ENCODE peak calls at places on chromosomes 6 and 20, in five cellular contexts. E is mammary epithelial cell, Q is skeletal muscle cell, U is Kasumi-1, C is RWPE1. O is an unnamed sample.

GRCh38 chr20:36483919-36484808 is 57.2 kb upstream of the MYL9 start:
- DNase-seq in E (peak), Q (no peak), U (no peak), C (no peak), O (no peak)

GRCh38 chr20:24339179-24339578 is 130.2 kb upstream of the SYNDIG1 start:
- DNase-seq in E (peak), Q (no peak), U (no peak), C (peak), O (no peak)

GRCh38 chr6:3140201-3140600 is 17.1 kb downstream of the TUBB2A start:
- DNase-seq in E (no peak), Q (no peak), U (no peak), C (no peak), O (no peak)

GRCh38 chr6:4059115-4059777 is 19.7 kb downstream of the FAM217A start:
- DNase-seq in E (peak), Q (peak), U (peak), C (peak), O (peak)

GRCh38 chr6:106134087-106134770 is 48.1 kb downstream of the PRDM1 start:
- DNase-seq in E (peak), Q (no peak), U (no peak), C (peak), O (no peak)

GRCh38 chr20:43009497-43009896 is 180.2 kb downstream of the PTPRT start:
- DNase-seq in E (no peak), Q (no peak), U (no peak), C (no peak), O (no peak)

GRCh38 chr6:31383149-31383548 is 20.2 kb upstream of the MICA start:
- DNase-seq in E (peak), Q (no peak), U (no peak), C (peak), O (no peak)

GRCh38 chr6:139133272-139133671 is 1.6 kb upstream of the HECA start:
- DNase-seq in E (no peak), Q (no peak), U (no peak), C (no peak), O (no peak)

GRCh38 chr6:117440558-117441525 is 15.1 kb upstream of the ROS1 start:
- DNase-seq in E (peak), Q (peak), U (no peak), C (peak), O (no peak)

GRCh38 chr20:49740807-49741206 is 27.1 kb upstream of the B4GALT5 start:
- DNase-seq in E (no peak), Q (no peak), U (no peak), C (no peak), O (no peak)

GRCh38 chr20:63042448-63043071 is 35.8 kb upstream of the BHLHE23 start:
- DNase-seq in E (no peak), Q (no peak), U (no peak), C (no peak), O (no peak)

GRCh38 chr6:37517411-37517812 is 17.7 kb upstream of the CCDC167 start:
- DNase-seq in E (no peak), Q (no peak), U (no peak), C (no peak), O (no peak)

GRCh38 chr6:84967389-84967788 is 203.0 kb upstream of the TBX18 start:
- DNase-seq in E (peak), Q (no peak), U (peak), C (peak), O (no peak)

GRCh38 chr6:33213166-33213988 is 5.1 kb downstream of the RING1 start:
- DNase-seq in E (no peak), Q (no peak), U (peak), C (no peak), O (no peak)

GRCh38 chr6:33702345-33702977 is 9.0 kb downstream of the UQCC2 start:
- DNase-seq in E (peak), Q (no peak), U (peak), C (no peak), O (no peak)

GRCh38 chr20:46114449-46114848 is 3.7 kb upstream of the CD40 start:
- DNase-seq in E (no peak), Q (no peak), U (no peak), C (no peak), O (no peak)

GRCh38 chr6:72913797-72914196 is 291.9 kb downstream of the KCNQ5 start:
- DNase-seq in E (peak), Q (no peak), U (no peak), C (no peak), O (no peak)

GRCh38 chr20:63509088-63509564 is 10.2 kb upstream of the EEF1A2 start:
- DNase-seq in E (no peak), Q (no peak), U (no peak), C (no peak), O (no peak)

GRCh38 chr6:51619042-51619799 is 468.2 kb downstream of the PKHD1 start:
- DNase-seq in E (no peak), Q (no peak), U (no peak), C (no peak), O (no peak)

GRCh38 chr6:148799647-148800046 is 52.8 kb downstream of the UST start:
- DNase-seq in E (no peak), Q (no peak), U (no peak), C (no peak), O (no peak)

GRCh38 chr20:43824699-43825402 is 89.8 kb upstream of the TOX2 start:
- DNase-seq in E (peak), Q (no peak), U (no peak), C (no peak), O (peak)

GRCh38 chr6:123520208-123520607 is 116.5 kb downstream of the TRDN start:
- DNase-seq in E (no peak), Q (no peak), U (no peak), C (no peak), O (no peak)

GRCh38 chr20:4025679-4026078 is 10.3 kb upstream of the RNF24 start:
- DNase-seq in E (no peak), Q (no peak), U (no peak), C (no peak), O (no peak)

GRCh38 chr20:3041818-3042504 is 1.5 kb upstream of the GNRH2 start:
- DNase-seq in E (no peak), Q (no peak), U (no peak), C (no peak), O (no peak)

GRCh38 chr6:13307508-13307995 is 20.8 kb downstream of the TBC1D7 start:
- DNase-seq in E (peak), Q (no peak), U (no peak), C (peak), O (no peak)

GRCh38 chr6:149929422-149929821 is 6.5 kb upstream of the RAET1G start:
- DNase-seq in E (no peak), Q (no peak), U (peak), C (no peak), O (no peak)

GRCh38 chr6:68911811-68912210 is 276.7 kb downstream of the ADGRB3 start:
- DNase-seq in E (no peak), Q (no peak), U (no peak), C (no peak), O (no peak)

GRCh38 chr6:30399390-30400058 is 54.6 kb downstream of the RPP21 start:
- DNase-seq in E (peak), Q (no peak), U (no peak), C (peak), O (no peak)

GRCh38 chr6:133187114-133187513 is 54.0 kb upstream of the EYA4 start:
- DNase-seq in E (no peak), Q (no peak), U (no peak), C (no peak), O (no peak)

GRCh38 chr20:53265304-53265875 is 293.2 kb downstream of the TSHZ2 start:
- DNase-seq in E (no peak), Q (no peak), U (no peak), C (no peak), O (no peak)

GRCh38 chr6:160239929-160240690 is 18.5 kb downstream of the SLC22A2 start:
- DNase-seq in E (no peak), Q (no peak), U (no peak), C (no peak), O (no peak)

GRCh38 chr20:31869942-31870702 is at the start of the genes DUSP15 and TTLL9:
- DNase-seq in E (no peak), Q (no peak), U (no peak), C (no peak), O (no peak)

GRCh38 chr6:157669747-157670216 is 153.3 kb upstream of the SNX9 start:
- DNase-seq in E (peak), Q (peak), U (peak), C (peak), O (no peak)

GRCh38 chr20:48740714-48741113 is 87.1 kb downstream of the PREX1 start:
- DNase-seq in E (no peak), Q (no peak), U (no peak), C (no peak), O (no peak)

GRCh38 chr6:42429042-42429574 is 22.6 kb downstream of the TRERF1 start:
- DNase-seq in E (no peak), Q (no peak), U (peak), C (no peak), O (no peak)

GRCh38 chr6:170545405-170545804 is 7.7 kb downstream of the PSMB1 start:
- DNase-seq in E (no peak), Q (no peak), U (no peak), C (no peak), O (no peak)

GRCh38 chr6:97069363-97069762 is 144.8 kb downstream of the KLHL32 start:
- DNase-seq in E (no peak), Q (no peak), U (no peak), C (no peak), O (no peak)

GRCh38 chr6:15993716-15994228 is 135.1 kb upstream of the MYLIP start:
- DNase-seq in E (no peak), Q (no peak), U (no peak), C (no peak), O (no peak)